ENCODE peak calls at places on chromosomes 2 and 18, in eight cellular contexts. One of them, this sample, is unnamed. For H3K9me3, the result is how much of the 10 kb centered on the place peaks cover.

GRCh38 chr2:134713606-134714005 is 5.2 kb downstream of the TMEM163 start:
- DNase-seq in SK-N-SH: no peak
- DNase-seq in astrocyte: no peak
- DNase-seq in IMR-90: no peak
- DNase-seq in GM23248: no peak
- DNase-seq in fibroblast of lung: no peak
- DNase-seq in NT2/D1: no peak
- DNase-seq in endothelial cell of umbilical vein: no peak
- DNase-seq in this sample: no peak

GRCh38 chr2:241496904-241497877 is 11.2 kb downstream of the STK25 start:
- DNase-seq in SK-N-SH: no peak
- DNase-seq in astrocyte: no peak
- DNase-seq in IMR-90: no peak
- DNase-seq in GM23248: no peak
- DNase-seq in fibroblast of lung: no peak
- DNase-seq in NT2/D1: no peak
- DNase-seq in endothelial cell of umbilical vein: no peak
- DNase-seq in this sample: no peak

GRCh38 chr2:140711867-140712266 is 1418.9 kb downstream of the LRP1B start:
- DNase-seq in SK-N-SH: no peak
- DNase-seq in astrocyte: no peak
- DNase-seq in IMR-90: no peak
- DNase-seq in GM23248: no peak
- DNase-seq in fibroblast of lung: no peak
- DNase-seq in NT2/D1: no peak
- DNase-seq in endothelial cell of umbilical vein: no peak
- DNase-seq in this sample: no peak

GRCh38 chr2:98912221-98912851 is 23.7 kb downstream of the CRACDL start:
- DNase-seq in SK-N-SH: peak
- DNase-seq in astrocyte: peak
- DNase-seq in IMR-90: peak
- DNase-seq in GM23248: peak
- DNase-seq in fibroblast of lung: peak
- DNase-seq in NT2/D1: no peak
- DNase-seq in endothelial cell of umbilical vein: peak
- DNase-seq in this sample: peak

GRCh38 chr2:67394734-67395133 is 2.4 kb upstream of the ETAA1 start:
- DNase-seq in SK-N-SH: no peak
- DNase-seq in astrocyte: peak
- DNase-seq in IMR-90: peak
- DNase-seq in GM23248: peak
- DNase-seq in fibroblast of lung: peak
- DNase-seq in NT2/D1: no peak
- DNase-seq in endothelial cell of umbilical vein: peak
- DNase-seq in this sample: peak

GRCh38 chr2:88765154-88765948 is 73.9 kb downstream of the RPIA start:
- DNase-seq in SK-N-SH: peak
- DNase-seq in astrocyte: peak
- DNase-seq in IMR-90: peak
- DNase-seq in GM23248: peak
- DNase-seq in fibroblast of lung: peak
- DNase-seq in NT2/D1: peak
- DNase-seq in endothelial cell of umbilical vein: peak
- DNase-seq in this sample: peak

GRCh38 chr2:5479265-5479928 is 212.8 kb upstream of the SOX11 start:
- DNase-seq in SK-N-SH: peak
- DNase-seq in astrocyte: no peak
- DNase-seq in IMR-90: no peak
- DNase-seq in GM23248: no peak
- DNase-seq in fibroblast of lung: no peak
- DNase-seq in NT2/D1: no peak
- DNase-seq in endothelial cell of umbilical vein: no peak
- DNase-seq in this sample: no peak

GRCh38 chr18:48949606-48950535 is 894 bp downstream of the SMAD7 start:
- DNase-seq in SK-N-SH: peak
- DNase-seq in astrocyte: no peak
- DNase-seq in IMR-90: peak
- DNase-seq in GM23248: peak
- DNase-seq in fibroblast of lung: no peak
- DNase-seq in NT2/D1: no peak
- DNase-seq in endothelial cell of umbilical vein: peak
- DNase-seq in this sample: peak

GRCh38 chr18:55833543-55833942 is 245.6 kb upstream of the TCF4 start:
- DNase-seq in SK-N-SH: no peak
- DNase-seq in astrocyte: peak
- DNase-seq in IMR-90: peak
- DNase-seq in GM23248: peak
- DNase-seq in fibroblast of lung: peak
- DNase-seq in NT2/D1: no peak
- DNase-seq in endothelial cell of umbilical vein: no peak
- DNase-seq in this sample: peak

GRCh38 chr18:830315-830901 is 18.4 kb upstream of the YES1 start:
- DNase-seq in SK-N-SH: no peak
- DNase-seq in astrocyte: peak
- DNase-seq in IMR-90: peak
- DNase-seq in GM23248: peak
- DNase-seq in fibroblast of lung: peak
- DNase-seq in NT2/D1: no peak
- DNase-seq in endothelial cell of umbilical vein: peak
- DNase-seq in this sample: peak

GRCh38 chr2:106261871-106262321 is 67.8 kb upstream of the UXS1 start:
- DNase-seq in SK-N-SH: no peak
- DNase-seq in astrocyte: no peak
- DNase-seq in IMR-90: no peak
- DNase-seq in GM23248: no peak
- DNase-seq in fibroblast of lung: no peak
- DNase-seq in NT2/D1: no peak
- DNase-seq in endothelial cell of umbilical vein: no peak
- DNase-seq in this sample: no peak

GRCh38 chr2:7704296-7704865 is 787.2 kb downstream of the RNF144A start:
- DNase-seq in SK-N-SH: no peak
- DNase-seq in astrocyte: no peak
- DNase-seq in IMR-90: no peak
- DNase-seq in GM23248: peak
- DNase-seq in fibroblast of lung: no peak
- DNase-seq in NT2/D1: no peak
- DNase-seq in endothelial cell of umbilical vein: no peak
- DNase-seq in this sample: peak

GRCh38 chr2:104425850-104426581 is 427.9 kb upstream of the POU3F3 start:
- DNase-seq in SK-N-SH: no peak
- DNase-seq in astrocyte: no peak
- DNase-seq in IMR-90: no peak
- DNase-seq in GM23248: no peak
- DNase-seq in fibroblast of lung: no peak
- DNase-seq in NT2/D1: no peak
- DNase-seq in endothelial cell of umbilical vein: no peak
- DNase-seq in this sample: no peak

GRCh38 chr2:2981000-2981399 is 396.6 kb downstream of the EIPR1 start:
- DNase-seq in SK-N-SH: no peak
- DNase-seq in astrocyte: no peak
- DNase-seq in IMR-90: no peak
- DNase-seq in GM23248: no peak
- DNase-seq in fibroblast of lung: no peak
- DNase-seq in NT2/D1: no peak
- DNase-seq in endothelial cell of umbilical vein: no peak
- DNase-seq in this sample: no peak

GRCh38 chr2:201466050-201466660 is 14.6 kb downstream of the STRADB start:
- DNase-seq in SK-N-SH: no peak
- DNase-seq in astrocyte: peak
- DNase-seq in IMR-90: peak
- DNase-seq in GM23248: peak
- DNase-seq in fibroblast of lung: peak
- DNase-seq in NT2/D1: no peak
- DNase-seq in endothelial cell of umbilical vein: peak
- DNase-seq in this sample: peak

GRCh38 chr2:160920061-160920460 is 240.2 kb upstream of the TANK start:
- DNase-seq in SK-N-SH: no peak
- DNase-seq in astrocyte: no peak
- DNase-seq in IMR-90: no peak
- DNase-seq in GM23248: no peak
- DNase-seq in fibroblast of lung: no peak
- DNase-seq in NT2/D1: no peak
- DNase-seq in endothelial cell of umbilical vein: no peak
- DNase-seq in this sample: peak

GRCh38 chr18:57890266-57890665 is 87.2 kb upstream of the ATP8B1 start:
- DNase-seq in SK-N-SH: no peak
- DNase-seq in astrocyte: no peak
- DNase-seq in IMR-90: no peak
- DNase-seq in GM23248: no peak
- DNase-seq in fibroblast of lung: no peak
- DNase-seq in NT2/D1: no peak
- DNase-seq in endothelial cell of umbilical vein: no peak
- DNase-seq in this sample: no peak

GRCh38 chr18:59063912-59064311 is 75.8 kb upstream of the SEC11C start:
- DNase-seq in SK-N-SH: no peak
- DNase-seq in astrocyte: no peak
- DNase-seq in IMR-90: no peak
- DNase-seq in GM23248: no peak
- DNase-seq in fibroblast of lung: no peak
- DNase-seq in NT2/D1: no peak
- DNase-seq in endothelial cell of umbilical vein: no peak
- DNase-seq in this sample: no peak

GRCh38 chr2:211216221-211216620 is 659.8 kb downstream of the CPS1 start:
- DNase-seq in SK-N-SH: no peak
- DNase-seq in astrocyte: no peak
- DNase-seq in IMR-90: no peak
- DNase-seq in GM23248: peak
- DNase-seq in fibroblast of lung: no peak
- DNase-seq in NT2/D1: peak
- DNase-seq in endothelial cell of umbilical vein: no peak
- DNase-seq in this sample: peak

GRCh38 chr18:3319399-3319798 is 57.5 kb downstream of the MYL12B start:
- DNase-seq in SK-N-SH: no peak
- DNase-seq in astrocyte: peak
- DNase-seq in IMR-90: no peak
- DNase-seq in GM23248: no peak
- DNase-seq in fibroblast of lung: peak
- DNase-seq in NT2/D1: no peak
- DNase-seq in endothelial cell of umbilical vein: peak
- DNase-seq in this sample: no peak

GRCh38 chr2:112152476-112153178 is 14.4 kb downstream of the FBLN7 start:
- DNase-seq in SK-N-SH: no peak
- DNase-seq in astrocyte: no peak
- DNase-seq in IMR-90: no peak
- DNase-seq in GM23248: no peak
- DNase-seq in fibroblast of lung: no peak
- DNase-seq in NT2/D1: no peak
- DNase-seq in endothelial cell of umbilical vein: no peak
- DNase-seq in this sample: no peak

GRCh38 chr18:46891742-46892214 is 25.5 kb downstream of the PIAS2 start:
- DNase-seq in SK-N-SH: no peak
- DNase-seq in astrocyte: no peak
- DNase-seq in IMR-90: no peak
- DNase-seq in GM23248: no peak
- DNase-seq in fibroblast of lung: no peak
- DNase-seq in NT2/D1: no peak
- DNase-seq in endothelial cell of umbilical vein: no peak
- DNase-seq in this sample: no peak
- H3K9me3 ChIP-seq in SK-N-SH: under half
- H3K9me3 ChIP-seq in astrocyte: under half
- H3K9me3 ChIP-seq in IMR-90: under half
- H3K9me3 ChIP-seq in GM23248: under half
- H3K9me3 ChIP-seq in fibroblast of lung: under half
- H3K9me3 ChIP-seq in NT2/D1: under half
- H3K9me3 ChIP-seq in endothelial cell of umbilical vein: under half
- H3K9me3 ChIP-seq in this sample: under half

GRCh38 chr18:12989397-12990127 is 1.6 kb upstream of the CEP192 start:
- DNase-seq in SK-N-SH: no peak
- DNase-seq in astrocyte: no peak
- DNase-seq in IMR-90: no peak
- DNase-seq in GM23248: no peak
- DNase-seq in fibroblast of lung: no peak
- DNase-seq in NT2/D1: no peak
- DNase-seq in endothelial cell of umbilical vein: no peak
- DNase-seq in this sample: no peak
- H3K9ac ChIP-seq in SK-N-SH: no peak
- H3K9ac ChIP-seq in astrocyte: no peak
- H3K9ac ChIP-seq in IMR-90: no peak
- H3K9ac ChIP-seq in GM23248: no peak
- H3K9ac ChIP-seq in fibroblast of lung: no peak
- H3K9ac ChIP-seq in NT2/D1: no peak
- H3K9ac ChIP-seq in endothelial cell of umbilical vein: no peak
- H3K9ac ChIP-seq in this sample: no peak

DNA sequence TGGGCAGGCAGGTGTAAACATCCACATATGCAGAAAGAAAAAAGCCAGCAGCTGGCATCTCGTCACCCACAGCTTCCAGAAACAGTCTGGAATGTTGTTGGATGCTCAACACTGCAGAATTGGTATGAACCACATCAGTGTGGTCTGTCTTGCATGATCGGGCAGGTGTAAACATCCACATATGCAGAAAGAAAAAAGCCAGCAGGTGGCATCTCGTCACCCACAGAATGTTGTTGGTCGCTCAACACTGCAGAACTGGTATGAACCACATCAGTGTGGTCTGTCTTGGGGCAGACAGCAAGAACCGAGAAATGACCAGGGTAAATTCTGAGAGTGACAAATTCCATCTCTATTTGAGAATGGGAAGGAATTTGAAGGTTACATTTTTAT is 39.6 kb downstream of the DOCK10 start:
- DNase-seq in SK-N-SH: no peak
- DNase-seq in astrocyte: no peak
- DNase-seq in IMR-90: no peak
- DNase-seq in GM23248: no peak
- DNase-seq in fibroblast of lung: no peak
- DNase-seq in NT2/D1: no peak
- DNase-seq in endothelial cell of umbilical vein: no peak
- DNase-seq in this sample: no peak
- H3K4me3 ChIP-seq in SK-N-SH: no peak
- H3K4me3 ChIP-seq in astrocyte: no peak
- H3K4me3 ChIP-seq in IMR-90: no peak
- H3K4me3 ChIP-seq in GM23248: no peak
- H3K4me3 ChIP-seq in fibroblast of lung: no peak
- H3K4me3 ChIP-seq in NT2/D1: no peak
- H3K4me3 ChIP-seq in endothelial cell of umbilical vein: no peak
- H3K4me3 ChIP-seq in this sample: no peak

DNA sequence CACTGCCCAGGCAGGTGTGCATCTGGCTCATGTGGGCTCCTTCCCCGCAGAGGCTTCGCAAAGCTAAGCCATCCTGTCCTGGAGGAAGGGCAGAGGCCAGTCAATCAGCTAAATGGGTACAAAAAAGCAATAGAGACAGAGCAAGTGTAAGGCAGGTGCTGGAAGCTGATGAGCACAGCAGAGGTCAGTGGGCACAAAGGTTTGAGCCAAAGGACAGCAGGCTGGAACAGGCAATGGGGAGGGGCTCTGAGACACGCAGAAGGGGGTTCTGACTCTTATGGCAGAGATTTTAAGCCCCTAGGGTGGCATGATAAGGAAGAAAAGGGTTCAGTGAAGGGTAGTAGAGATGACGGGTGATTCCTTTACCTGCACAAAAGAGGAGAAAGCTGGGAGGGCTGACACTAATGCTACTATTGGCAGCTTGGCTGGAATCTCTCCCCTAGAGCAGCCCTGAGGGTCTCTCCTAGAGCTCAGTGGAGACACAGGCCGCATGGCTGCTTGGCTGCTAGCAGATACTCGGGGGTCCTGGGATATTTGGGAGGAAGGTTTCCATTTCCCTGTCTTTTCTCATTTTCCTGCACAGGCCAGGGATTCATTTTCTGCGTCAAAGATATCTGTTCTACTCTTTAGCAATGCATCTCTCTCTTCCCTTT is 132.4 kb downstream of the MYCN start:
- DNase-seq in SK-N-SH: no peak
- DNase-seq in astrocyte: no peak
- DNase-seq in IMR-90: no peak
- DNase-seq in GM23248: no peak
- DNase-seq in fibroblast of lung: no peak
- DNase-seq in NT2/D1: no peak
- DNase-seq in endothelial cell of umbilical vein: no peak
- DNase-seq in this sample: no peak
- H3K9me3 ChIP-seq in SK-N-SH: under half
- H3K9me3 ChIP-seq in astrocyte: under half
- H3K9me3 ChIP-seq in IMR-90: under half
- H3K9me3 ChIP-seq in GM23248: under half
- H3K9me3 ChIP-seq in fibroblast of lung: under half
- H3K9me3 ChIP-seq in NT2/D1: under half
- H3K9me3 ChIP-seq in endothelial cell of umbilical vein: under half
- H3K9me3 ChIP-seq in this sample: under half